ENCODE peak calls at places on chromosomes 16 and 17, in four cellular contexts. One of them, this sample, is unnamed.

GRCh38 chr17:78599419-78599818 is 22.2 kb upstream of the DNAH17 start:
- DNase-seq in AG09309: no peak
- DNase-seq in myocyte: no peak
- DNase-seq in AG10803: no peak
- DNase-seq in this sample: no peak

GRCh38 chr16:27368358-27368722 is 33.6 kb upstream of the IL21R start:
- DNase-seq in myocyte: no peak
- DNase-seq in AG09309: no peak
- DNase-seq in AG10803: no peak
- DNase-seq in this sample: no peak

GRCh38 chr16:48330847-48331204 is 54.4 kb downstream of the SIAH1 start:
- DNase-seq in AG09309: no peak
- DNase-seq in myocyte: peak
- DNase-seq in AG10803: peak
- DNase-seq in this sample: no peak

GRCh38 chr17:47721725-47722124 is 11.3 kb upstream of the TBX21 start:
- DNase-seq in AG10803: no peak
- DNase-seq in AG09309: no peak
- DNase-seq in myocyte: no peak
- DNase-seq in this sample: no peak

GRCh38 chr17:57422574-57423164 is 166.3 kb downstream of the MSI2 start:
- DNase-seq in AG10803: peak
- DNase-seq in myocyte: peak
- DNase-seq in AG09309: peak
- DNase-seq in this sample: no peak

GRCh38 chr17:48596735-48597491 is 3.3 kb upstream of the HOXB5 start:
- DNase-seq in AG10803: no peak
- DNase-seq in AG09309: no peak
- DNase-seq in myocyte: no peak
- DNase-seq in this sample: no peak

GRCh38 chr17:49976828-49977202 is 7.8 kb downstream of the DLX4 start:
- DNase-seq in myocyte: no peak
- DNase-seq in AG10803: no peak
- DNase-seq in AG09309: no peak
- DNase-seq in this sample: no peak

GRCh38 chr17:78159575-78160158 is 8.7 kb upstream of the SYNGR2 start:
- DNase-seq in AG10803: peak
- DNase-seq in AG09309: peak
- DNase-seq in myocyte: no peak
- DNase-seq in this sample: no peak

GRCh38 chr16:21723532-21723931 is 59.8 kb downstream of the OTOA start:
- DNase-seq in AG09309: no peak
- DNase-seq in AG10803: no peak
- DNase-seq in myocyte: no peak
- DNase-seq in this sample: no peak

GRCh38 chr17:79804856-79805696 is 8.2 kb upstream of the CBX8 start:
- DNase-seq in AG10803: no peak
- DNase-seq in myocyte: no peak
- DNase-seq in AG09309: no peak
- DNase-seq in this sample: no peak

GRCh38 chr17:41391535-41391934 is 5.9 kb downstream of the KRT31 start:
- DNase-seq in myocyte: no peak
- DNase-seq in AG09309: no peak
- DNase-seq in AG10803: no peak
- DNase-seq in this sample: no peak

GRCh38 chr16:75660726-75661302 is 13.2 kb downstream of the TERF2IP start:
- DNase-seq in myocyte: no peak
- DNase-seq in AG10803: no peak
- DNase-seq in AG09309: no peak
- DNase-seq in this sample: no peak

GRCh38 chr17:75571197-75571884 is 16.3 kb upstream of the MYO15B start:
- DNase-seq in AG09309: no peak
- DNase-seq in AG10803: no peak
- DNase-seq in myocyte: no peak
- DNase-seq in this sample: no peak

GRCh38 chr17:58639681-58640080 is 52.2 kb downstream of the TEX14 start:
- DNase-seq in AG10803: no peak
- DNase-seq in AG09309: no peak
- DNase-seq in myocyte: no peak
- DNase-seq in this sample: no peak

GRCh38 chr17:32569171-32570080 is 82.6 kb downstream of the CDK5R1 start:
- DNase-seq in AG10803: peak
- DNase-seq in AG09309: no peak
- DNase-seq in myocyte: peak
- DNase-seq in this sample: no peak

GRCh38 chr17:48374650-48375230 is 55.3 kb downstream of the SKAP1 start:
- DNase-seq in myocyte: peak
- DNase-seq in AG09309: no peak
- DNase-seq in AG10803: no peak
- DNase-seq in this sample: no peak

GRCh38 chr17:30788918-30789317 is 35.6 kb downstream of the CRLF3 start:
- DNase-seq in AG09309: no peak
- DNase-seq in myocyte: no peak
- DNase-seq in AG10803: peak
- DNase-seq in this sample: no peak

This sample was measured in activated T-helper 9 cell treated with anti-CD3 and anti-CD28 coated beads, Interleukin-2, amount 50 U/mL, for 16 hours.